ENCODE peak calls at places on chromosomes 3 and 15, in four cellular contexts. R is dermis microvascular lymphatic vessel endothelial cell, U is GM23338, Q is endothelial cell. X is an unnamed sample.

GRCh38 chr3:141414141-141414689 is 45.9 kb downstream of the ZBTB38 start:
- DNase-seq in U (no peak), R (no peak), Q (no peak), X (no peak)

GRCh38 chr3:14989943-14990753 is 42.8 kb downstream of the NR2C2 start:
- DNase-seq in Q (no peak), R (peak; percentile 56), U (peak; percentile 72), X (peak; percentile 22)

GRCh38 chr15:67820992-67821783 is 4.1 kb upstream of the SKOR1 start:
- DNase-seq in R (peak; percentile 71), Q (peak; percentile 80), U (peak; percentile 79), X (peak; percentile 79)

GRCh38 chr15:75051161-75051560 is 27.8 kb downstream of the PPCDC start:
- DNase-seq in R (no peak), U (no peak), Q (no peak), X (no peak)

GRCh38 chr3:19945405-19946290 is 1.2 kb upstream of the RAB5A start:
- DNase-seq in R (no peak), Q (no peak), U (no peak), X (no peak)

GRCh38 chr3:153043729-153044314 is 118.2 kb upstream of the RAP2B start:
- DNase-seq in U (no peak), Q (no peak), R (peak; percentile 37), X (no peak)

GRCh38 chr3:117553461-117553860 is 843.9 kb downstream of the TUSC7 start:
- DNase-seq in R (no peak), Q (no peak), U (no peak), X (no peak)

GRCh38 chr15:101310508-101310907 is 15.5 kb upstream of the SNRPA1 start:
- DNase-seq in R (no peak), U (no peak), Q (no peak), X (no peak)

GRCh38 chr15:85598718-85599398 is 195.9 kb downstream of the KLHL25 start:
- DNase-seq in U (no peak), R (peak; percentile 95), Q (no peak), X (no peak)

GRCh38 chr15:40421246-40422157 is 15.9 kb downstream of the IVD start:
- DNase-seq in U (peak; percentile 89), R (peak; percentile 66), Q (peak; percentile 87), X (peak; percentile 89)

GRCh38 chr3:140467104-140467577 is 210.7 kb upstream of the TRIM42 start:
- DNase-seq in R (peak; percentile 2), U (no peak), Q (no peak), X (no peak)

GRCh38 chr3:45054196-45054857 is 28.2 kb downstream of the CLEC3B start:
- DNase-seq in Q (no peak), U (no peak), R (no peak), X (no peak)

GRCh38 chr3:45765956-45766355 is 30.4 kb downstream of the SLC6A20 start:
- DNase-seq in R (no peak), U (no peak), Q (no peak), X (no peak)

GRCh38 chr3:188212308-188212969 is 58.5 kb downstream of the LPP start:
- DNase-seq in U (peak; percentile 46), R (no peak), Q (no peak), X (no peak)

GRCh38 chr3:179474480-179474879 is 23.2 kb upstream of the GNB4 start:
- DNase-seq in U (no peak), Q (no peak), R (no peak), X (no peak)

GRCh38 chr3:89223188-89223587 is 115.8 kb downstream of the EPHA3 start:
- DNase-seq in R (no peak), Q (no peak), U (no peak), X (no peak)

GRCh38 chr15:74317820-74318375 is 49.5 kb downstream of the CYP11A1 start:
- DNase-seq in U (no peak), Q (peak; percentile 55), R (peak; percentile 38), X (no peak)

GRCh38 chr3:8450618-8451017 is 51.0 kb upstream of the LMCD1 start:
- DNase-seq in R (no peak), Q (no peak), U (peak; percentile 15), X (no peak)

GRCh38 chr15:78370013-78370412 is 29.9 kb downstream of the CRABP1 start:
- DNase-seq in U (no peak), Q (no peak), R (no peak), X (no peak)

GRCh38 chr15:98443483-98443882 is 204.9 kb upstream of the IGF1R start:
- DNase-seq in U (no peak), R (no peak), Q (no peak), X (no peak)

GRCh38 chr3:188926141-188926540 is 245.6 kb upstream of the TPRG1 start:
- DNase-seq in R (no peak), U (no peak), Q (no peak), X (no peak)

GRCh38 chr3:53803816-53804545 is 42.2 kb downstream of the CHDH start:
- DNase-seq in Q (no peak), R (no peak), U (no peak), X (no peak)

GRCh38 chr3:151047636-151048035 is 37.8 kb upstream of the MED12L start:
- DNase-seq in U (peak; percentile 40), R (no peak), Q (no peak), X (no peak)

GRCh38 chr3:43389388-43390254 is 103.3 kb downstream of the SNRK start:
- DNase-seq in R (peak; percentile 97), Q (peak; percentile 46), U (no peak), X (no peak)

GRCh38 chr3:64291956-64292355 is 66.7 kb upstream of the PRICKLE2 start:
- DNase-seq in R (no peak), U (no peak), Q (no peak), X (no peak)

GRCh38 chr3:147937341-147937740 is 528.2 kb downstream of the ZIC1 start:
- DNase-seq in R (no peak), Q (no peak), U (no peak), X (no peak)

GRCh38 chr3:123757281-123757940 is 126.7 kb downstream of the MYLK start:
- DNase-seq in Q (no peak), R (no peak), U (no peak), X (no peak)

GRCh38 chr15:33443699-33444098 is 132.9 kb downstream of the RYR3 start:
- DNase-seq in U (no peak), Q (no peak), R (no peak), X (no peak)

GRCh38 chr15:98865397-98866339 is 141.9 kb downstream of the PGPEP1L start:
- DNase-seq in U (peak; percentile 90), Q (peak; percentile 82), R (peak; percentile 72), X (peak; percentile 85)

GRCh38 chr3:45104715-45105711 is 41.2 kb downstream of the CDCP1 start:
- DNase-seq in R (no peak), U (no peak), Q (no peak), X (no peak)

GRCh38 chr3:61250784-61251173 is 473 bp downstream of the FHIT start:
- DNase-seq in U (peak; percentile 40), R (no peak), Q (no peak), X (peak; percentile 17)

GRCh38 chr3:29683306-29683993 is 402.6 kb downstream of the RBMS3 start:
- DNase-seq in Q (no peak), U (no peak), R (peak; percentile 82), X (no peak)